ENCODE peak calls at places on chromosomes 13 and 19, in eight cellular contexts. L is right cardiac atrium; H is naive B cell; J is Peyer's patch; C is GM12864; P is stimulated activated CD8-positive, alpha-beta memory T cell treated with anti-CD3 and anti-CD28 coated beads, Interleukin-15, amount 100 ng/mL, for 24 hours; D is NCI-H2081; F is cerebellar nuclear complex. N is an unnamed sample.

GRCh38 chr19:46495789-46496099 is at the start of gene PNMA8B:
- DNase-seq in L (peak; percentile 82), P (no peak), J (no peak), D (no peak), F (peak; percentile 52), C (no peak), H (no peak), N (peak; percentile 60)

GRCh38 chr13:36344886-36345437 is 1.2 kb downstream of the SPART start:
- DNase-seq in F (peak; percentile 25), L (no peak), D (peak; percentile 35), J (no peak), C (no peak), H (peak; percentile 51), P (no peak), N (no peak)

GRCh38 chr13:73467103-73467502 is 408.3 kb downstream of the KLF5 start:
- DNase-seq in L (no peak), C (no peak), J (no peak), D (no peak), P (no peak), H (no peak), F (no peak), N (no peak)

GRCh38 chr19:51460164-51460992 is 2.1 kb upstream of the SIGLEC8 start:
- DNase-seq in D (no peak), F (no peak), H (no peak), L (no peak), C (no peak), P (no peak), J (no peak), N (no peak)

GRCh38 chr13:37403776-37404497 is 194.6 kb downstream of the POSTN start:
- DNase-seq in L (no peak), H (no peak), D (no peak), C (no peak), P (no peak), F (no peak), J (no peak), N (no peak)

GRCh38 chr13:109764474-109765292 is 21.7 kb downstream of the IRS2 start:
- DNase-seq in P (no peak), J (no peak), D (no peak), F (no peak), L (no peak), C (no peak), H (no peak), N (no peak)

GRCh38 chr19:46351241-46352041 is 4.6 kb downstream of the PPP5C start:
- DNase-seq in C (no peak), L (peak; percentile 66), J (peak; percentile 30), F (no peak), D (no peak), H (no peak), P (no peak), N (peak; percentile 85)

GRCh38 chr19:18415177-18415867 is 3.9 kb upstream of the SSBP4 start:
- DNase-seq in C (no peak), J (no peak), P (no peak), D (peak; percentile 87), L (peak; percentile 88), H (no peak), F (no peak), N (peak; percentile 62)

GRCh38 chr19:5231857-5232503 is 108.6 kb downstream of the PTPRS start:
- DNase-seq in F (no peak), C (no peak), L (no peak), H (no peak), D (no peak), J (no peak), P (no peak), N (no peak)

GRCh38 chr13:88617176-88617575 is 946.0 kb downstream of the SLITRK5 start:
- DNase-seq in D (peak; percentile 10), J (no peak), L (no peak), C (no peak), F (no peak), H (no peak), P (no peak), N (no peak)

GRCh38 chr19:39148939-39149529 is 23.4 kb downstream of the PAK4 start:
- DNase-seq in J (no peak), H (no peak), C (no peak), D (no peak), L (no peak), F (no peak), P (no peak), N (no peak)

GRCh38 chr13:44397766-44398223 is 24.2 kb downstream of the SERP2 start:
- DNase-seq in F (no peak), J (no peak), D (no peak), C (no peak), P (no peak), H (no peak), L (no peak), N (no peak)

GRCh38 chr13:51731759-51732158 is 72.2 kb downstream of the DHRS12 start:
- DNase-seq in L (no peak), J (no peak), H (no peak), P (no peak), F (no peak), D (no peak), C (no peak), N (no peak)

GRCh38 chr19:34341935-34342680 is 22.9 kb upstream of the GPI start:
- DNase-seq in F (no peak), L (no peak), C (no peak), H (no peak), D (no peak), P (no peak), J (no peak), N (no peak)

GRCh38 chr13:26653310-26653709 is 95.8 kb downstream of the WASF3 start:
- DNase-seq in H (no peak), C (no peak), D (no peak), J (no peak), L (no peak), F (no peak), P (no peak), N (no peak)

GRCh38 chr13:24301911-24302310 is 7.5 kb upstream of the C1QTNF9 start:
- DNase-seq in J (no peak), P (no peak), D (no peak), C (no peak), H (no peak), L (no peak), F (no peak), N (no peak)

GRCh38 chr19:16397791-16398529 is 73.3 kb downstream of the KLF2 start:
- DNase-seq in P (no peak), H (no peak), D (no peak), J (no peak), C (no peak), F (no peak), L (no peak), N (no peak)

GRCh38 chr19:18496167-18496979 is 25.5 kb downstream of the ELL start:
- DNase-seq in L (no peak), C (no peak), F (no peak), P (no peak), J (peak; percentile 42), D (no peak), H (no peak), N (no peak)

GRCh38 chr19:12756150-12756883 is 4.7 kb downstream of the BEST2 start:
- DNase-seq in F (no peak), P (no peak), H (no peak), C (no peak), J (no peak), L (no peak), D (no peak), N (no peak)

GRCh38 chr13:66689628-66690027 is 540.5 kb downstream of the PCDH9 start:
- DNase-seq in J (no peak), D (peak; percentile 54), C (no peak), L (no peak), P (no peak), H (peak; percentile 2), F (no peak), N (no peak)

N was measured in RWPE2.